ENCODE peak calls at places on chromosomes 12 and 14, in eight cellular contexts. H, D, Y, Q, K, B, E and S are unnamed samples.

GRCh38 chr14:96686126-96686525 is 111.1 kb upstream of the VRK1 start:
- DNase-seq in H (no peak), D (no peak), Y (no peak), Q (no peak), K (no peak), B (no peak), E (no peak), S (no peak)

GRCh38 chr14:86858043-86858442 is 1134.9 kb downstream of the GALC start:
- DNase-seq in H (no peak), D (no peak), Y (no peak), Q (no peak), K (no peak), B (no peak), E (no peak), S (no peak)

GRCh38 chr12:68304626-68305025 is 27.5 kb downstream of the MDM1 start:
- DNase-seq in H (no peak), D (no peak), Y (peak), Q (no peak), K (no peak), B (no peak), E (no peak), S (no peak)

GRCh38 chr12:75913502-75914110 is 118.0 kb downstream of the PHLDA1 start:
- DNase-seq in H (no peak), D (no peak), Y (no peak), Q (no peak), K (no peak), B (no peak), E (no peak), S (no peak)

GRCh38 chr12:78120866-78121590 is 290.3 kb downstream of the NAV3 start:
- DNase-seq in H (no peak), D (peak), Y (peak), Q (no peak), K (no peak), B (no peak), E (no peak), S (no peak)

GRCh38 chr14:70045715-70046535 is 142.8 kb downstream of the SLC8A3 start:
- DNase-seq in H (peak), D (peak), Y (peak), Q (no peak), K (peak), B (no peak), E (peak), S (no peak)

GRCh38 chr12:3757261-3757660 is 4.4 kb upstream of the CRACR2A start:
- DNase-seq in H (peak), D (no peak), Y (peak), Q (no peak), K (no peak), B (no peak), E (no peak), S (peak)

GRCh38 chr12:69534389-69534822 is 50.9 kb upstream of the CCT2 start:
- DNase-seq in H (peak), D (peak), Y (peak), Q (no peak), K (peak), B (no peak), E (peak), S (no peak)

GRCh38 chr14:23171251-23171975 is 12.0 kb downstream of the SLC7A8 start:
- DNase-seq in H (no peak), D (no peak), Y (no peak), Q (no peak), K (no peak), B (no peak), E (no peak), S (no peak)

GRCh38 chr12:76519538-76519937 is 40.0 kb downstream of the OSBPL8 start:
- DNase-seq in H (no peak), D (no peak), Y (peak), Q (no peak), K (peak), B (no peak), E (no peak), S (no peak)

GRCh38 chr12:124625867-124626675 is 58.7 kb upstream of the NCOR2 start:
- DNase-seq in H (peak), D (no peak), Y (peak), Q (peak), K (peak), B (peak), E (peak), S (no peak)

GRCh38 chr12:67068204-67068731 is 200.9 kb upstream of the CAND1 start:
- DNase-seq in H (peak), D (no peak), Y (no peak), Q (no peak), K (no peak), B (no peak), E (no peak), S (no peak)

GRCh38 chr14:54350196-54350595 is 46.6 kb upstream of the CDKN3 start:
- DNase-seq in H (no peak), D (no peak), Y (no peak), Q (no peak), K (no peak), B (no peak), E (no peak), S (no peak)

GRCh38 chr14:74038015-74038859 is 19.1 kb downstream of the BBOF1 start:
- DNase-seq in H (no peak), D (no peak), Y (peak), Q (no peak), K (no peak), B (no peak), E (no peak), S (no peak)

GRCh38 chr14:95488376-95489162 is 27.9 kb downstream of the SYNE3 start:
- DNase-seq in H (no peak), D (no peak), Y (no peak), Q (no peak), K (no peak), B (no peak), E (no peak), S (no peak)

GRCh38 chr12:104524433-104524832 is 67.7 kb downstream of the CHST11 start:
- DNase-seq in H (no peak), D (no peak), Y (no peak), Q (no peak), K (no peak), B (no peak), E (no peak), S (no peak)

GRCh38 chr14:67571275-67571990 is 28.6 kb downstream of the PIGH start:
- DNase-seq in H (peak), D (peak), Y (peak), Q (no peak), K (peak), B (peak), E (peak), S (no peak)
- TF ChIP-seq POLR2AphosphoS5 in H (no peak), D (no peak), Y (no peak), Q (no peak), K (no peak), B (no peak), E (no peak), S (no peak)

DNA sequence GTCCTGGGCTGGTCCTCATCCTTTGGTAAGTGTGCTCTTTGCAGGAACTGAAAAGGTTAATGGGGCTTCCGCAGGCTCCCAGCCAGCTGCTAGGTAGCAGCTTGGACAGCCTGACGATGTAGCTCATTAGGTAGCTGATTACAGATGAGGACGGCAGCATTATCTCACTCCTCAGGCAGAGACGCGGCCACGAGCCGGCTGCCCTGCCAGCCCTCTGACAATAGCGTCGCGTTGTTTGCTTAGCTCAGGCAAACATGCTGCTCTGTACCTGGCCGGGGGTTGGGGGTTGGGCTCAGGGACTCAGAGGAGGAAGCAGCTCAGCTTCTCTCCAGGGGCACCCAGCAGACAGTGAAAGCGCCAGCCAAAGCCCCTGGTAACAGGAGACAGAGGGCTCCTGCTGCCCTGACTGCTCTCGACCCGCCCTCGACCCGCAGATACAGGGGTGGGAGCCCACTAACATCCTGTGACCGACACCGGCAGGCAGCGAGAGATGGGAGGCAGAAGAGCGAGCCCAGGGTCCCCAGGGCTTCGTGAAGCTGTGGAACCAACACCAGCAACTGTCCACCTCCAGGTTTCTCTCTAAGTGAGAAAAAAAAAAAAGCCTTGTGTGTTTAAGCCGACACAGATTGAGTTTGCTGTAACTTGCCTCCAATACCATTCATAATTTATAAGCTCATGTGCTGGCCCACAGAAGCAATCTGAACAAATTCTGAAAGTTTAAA is 53.4 kb upstream of the DLK1 start:
- DNase-seq in H (peak), D (no peak), Y (no peak), Q (no peak), K (peak), B (no peak), E (no peak), S (no peak)
- TF ChIP-seq POLR2A in H (peak), D (no peak), Y (no peak), Q (no peak), K (no peak), B (no peak), E (no peak), S (no peak)

GRCh38 chr14:104974146-104974541 is 4.0 kb downstream of the AHNAK2 start:
- DNase-seq in H (no peak), D (no peak), Y (no peak), Q (no peak), K (no peak), B (peak), E (no peak), S (no peak)
- H3K27ac ChIP-seq in H (peak), D (peak), Y (peak), Q (peak), K (peak), B (no peak), E (peak), S (peak)

GRCh38 chr14:55418411-55418810 is 6.8 kb upstream of the ATG14 start:
- DNase-seq in H (no peak), D (no peak), Y (peak), Q (no peak), K (no peak), B (no peak), E (no peak), S (no peak)
- TF ChIP-seq POLR2AphosphoS5 in H (no peak), D (no peak), Y (peak), Q (no peak), K (no peak), B (no peak), E (no peak), S (no peak)

DNA sequence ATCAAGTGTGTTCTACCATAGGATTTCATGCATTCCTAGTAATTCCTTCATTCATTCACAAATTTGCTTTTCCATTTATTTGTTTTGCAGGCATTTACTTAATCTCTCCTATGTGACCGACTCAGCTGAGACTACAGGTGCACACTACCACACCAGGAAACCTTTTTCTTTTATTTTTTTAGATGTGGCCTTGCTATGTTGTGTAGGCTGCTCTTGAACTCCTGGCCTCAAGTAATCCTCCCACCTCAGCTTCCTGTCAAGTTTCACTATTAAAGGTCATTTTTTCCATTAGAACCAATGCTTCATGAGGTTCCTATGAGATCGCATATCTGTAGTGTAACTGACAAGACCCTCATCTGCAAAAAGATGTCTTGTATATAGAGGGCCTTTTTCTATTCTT is 1218.7 kb downstream of the VRK1 start:
- DNase-seq in H (no peak), D (no peak), Y (no peak), Q (no peak), K (no peak), B (no peak), E (no peak), S (no peak)
- TF ChIP-seq POLR2A in H (no peak), D (no peak), Y (no peak), Q (no peak), K (no peak), B (no peak), E (no peak), S (no peak)

GRCh38 chr14:103719766-103720165 is 4.2 kb downstream of the ZFYVE21 start:
- DNase-seq in H (no peak), D (no peak), Y (no peak), Q (no peak), K (no peak), B (no peak), E (no peak), S (no peak)
- H3K27ac ChIP-seq in H (no peak), D (no peak), Y (no peak), Q (no peak), K (no peak), B (no peak), E (peak), S (no peak)